ENCODE peak calls at places on chromosomes 3 and 15, in five cellular contexts. L is foreskin fibroblast, T is dorsolateral prefrontal cortex, C is B cell, Q is HepG2. R is an unnamed sample.

GRCh38 chr3:67083277-67083676 is 85.2 kb downstream of the KBTBD8 start:
- DNase-seq in L (peak), T (no peak), C (no peak), Q (no peak), R (peak)

GRCh38 chr3:139555249-139555648 is 15.7 kb upstream of the RBP1 start:
- DNase-seq in L (no peak), T (no peak), C (no peak), Q (no peak), R (no peak)

GRCh38 chr3:128170866-128171516 is 17.7 kb downstream of the EEFSEC start:
- DNase-seq in L (peak), T (peak), C (no peak), Q (peak), R (no peak)

GRCh38 chr3:125045965-125046364 is 9.8 kb downstream of the HEG1 start:
- DNase-seq in L (peak), T (no peak), C (no peak), Q (no peak), R (no peak)

GRCh38 chr15:94298359-94298758 is 67.0 kb downstream of the MCTP2 start:
- DNase-seq in L (no peak), T (no peak), C (no peak), Q (no peak), R (no peak)

GRCh38 chr3:31341130-31341529 is 191.6 kb upstream of the STT3B start:
- DNase-seq in L (no peak), T (no peak), C (no peak), Q (peak), R (no peak)

GRCh38 chr15:39918688-39919385 is 1.2 kb downstream of the GPR176 start:
- DNase-seq in L (peak), T (no peak), C (no peak), Q (no peak), R (no peak)

GRCh38 chr3:27633224-27633545 is 88.9 kb downstream of the EOMES start:
- DNase-seq in L (peak), T (no peak), C (peak), Q (peak), R (no peak)

GRCh38 chr15:67771201-67771600 is 54.1 kb upstream of the SKOR1 start:
- DNase-seq in L (no peak), T (no peak), C (no peak), Q (no peak), R (no peak)

GRCh38 chr15:42059661-42060476 is 34.5 kb downstream of the PLA2G4D start:
- DNase-seq in L (peak), T (no peak), C (peak), Q (peak), R (peak)

GRCh38 chr3:14402304-14402811 is at the start of gene SLC6A6:
- DNase-seq in L (peak), T (peak), C (peak), Q (peak), R (peak)

GRCh38 chr15:59191855-59192237 is 14.8 kb upstream of the LDHAL6B start:
- DNase-seq in L (peak), T (no peak), C (no peak), Q (no peak), R (no peak)

GRCh38 chr15:63939531-63940130 is 105.9 kb upstream of the HERC1 start:
- DNase-seq in L (peak), T (no peak), C (no peak), Q (peak), R (peak)

GRCh38 chr15:67836477-67836876 is 3.4 kb downstream of the RNU6-1 start:
- DNase-seq in L (no peak), T (no peak), C (peak), Q (no peak), R (peak)

GRCh38 chr3:118909751-118910150 is 124.9 kb downstream of the IGSF11 start:
- DNase-seq in L (no peak), T (no peak), C (no peak), Q (no peak), R (no peak)

GRCh38 chr15:36409819-36410218 is 169.6 kb upstream of the CDIN1 start:
- DNase-seq in L (no peak), T (no peak), C (no peak), Q (no peak), R (no peak)

GRCh38 chr15:68789041-68789920 is 31.4 kb downstream of the ANP32A start:
- DNase-seq in L (no peak), T (no peak), C (no peak), Q (no peak), R (no peak)

GRCh38 chr15:45027220-45027619 is 4.2 kb downstream of the SORD start:
- DNase-seq in L (no peak), T (no peak), C (no peak), Q (no peak), R (no peak)

GRCh38 chr3:196979545-196979944 is 10.9 kb upstream of the PIGZ start:
- DNase-seq in L (peak), T (no peak), C (no peak), Q (no peak), R (no peak)

GRCh38 chr3:10941972-10942371 is 50.6 kb upstream of the SLC6A1 start:
- DNase-seq in L (no peak), T (no peak), C (no peak), Q (no peak), R (peak)

GRCh38 chr15:69031013-69032001 is 16.8 kb downstream of the NOX5 start:
- DNase-seq in L (no peak), T (no peak), C (no peak), Q (no peak), R (peak)

GRCh38 chr3:50816896-50817295 is 142.2 kb downstream of the DOCK3 start:
- DNase-seq in L (no peak), T (no peak), C (no peak), Q (no peak), R (no peak)

GRCh38 chr3:118102737-118103136 is 931.9 kb downstream of the IGSF11 start:
- DNase-seq in L (no peak), T (no peak), C (no peak), Q (no peak), R (no peak)

GRCh38 chr15:91465696-91466095 is 365.6 kb downstream of the SV2B start:
- DNase-seq in L (no peak), T (no peak), C (no peak), Q (no peak), R (no peak)

GRCh38 chr3:32495609-32496008 is 7.0 kb downstream of the CMTM6 start:
- DNase-seq in L (no peak), T (no peak), C (no peak), Q (no peak), R (no peak)

DNA sequence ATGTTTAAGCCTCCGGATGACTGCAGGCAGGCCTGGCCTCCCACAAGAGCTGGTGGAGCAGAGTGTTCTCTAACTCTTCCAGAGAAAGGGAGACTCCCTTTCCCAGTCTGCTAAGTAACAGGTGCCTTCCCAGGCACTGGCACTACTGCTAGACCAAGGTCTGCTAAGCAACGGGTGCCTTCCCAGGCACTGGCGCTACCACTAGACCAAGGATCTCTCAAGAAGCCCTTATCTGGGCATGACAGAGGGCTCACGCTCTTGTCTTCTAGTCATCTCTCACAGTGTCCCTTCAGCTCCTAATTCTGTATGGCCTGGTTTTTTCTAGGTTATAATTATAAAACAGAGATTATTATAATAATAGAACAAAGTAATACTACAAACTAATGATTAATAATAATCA is 27.8 kb downstream of the MYL3 start:
- DNase-seq in L (no peak), T (no peak), C (no peak), Q (no peak), R (no peak)
- TF ChIP-seq CTCF in L (no peak), T (no peak), C (no peak), Q (no peak), R (no peak)

DNA sequence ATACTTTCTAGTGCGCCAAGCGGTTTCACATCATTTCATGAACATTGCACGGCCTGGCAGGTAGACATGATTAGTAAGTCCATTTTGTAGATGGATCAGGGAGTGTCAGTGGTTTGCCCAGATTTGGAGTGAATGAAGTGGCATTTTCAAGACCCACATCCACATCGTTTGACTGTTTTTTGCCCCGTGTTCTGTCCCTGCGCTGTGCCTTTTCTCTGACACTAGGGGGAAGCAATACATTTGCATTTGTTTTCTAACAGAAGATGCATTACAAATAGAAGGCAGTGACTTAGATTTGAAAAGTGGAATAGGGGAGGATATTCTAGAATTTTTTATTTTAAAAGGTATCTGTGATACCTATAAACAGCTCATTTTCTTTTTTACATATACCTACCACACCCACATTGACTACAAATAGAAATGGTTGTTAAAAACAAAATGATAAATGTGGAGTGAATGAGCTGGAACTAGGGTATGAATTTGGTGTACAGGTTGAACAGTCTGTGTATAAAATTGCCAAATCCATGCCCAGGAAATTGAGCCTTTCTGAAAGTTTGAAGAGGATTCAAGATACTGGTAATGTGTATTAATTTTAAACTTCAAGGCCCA is 98.0 kb downstream of the USP13 start:
- DNase-seq in L (peak), T (no peak), C (no peak), Q (peak), R (peak)
- TF ChIP-seq CTCF in L (peak), T (peak), C (no peak), Q (peak), R (no peak)

DNA sequence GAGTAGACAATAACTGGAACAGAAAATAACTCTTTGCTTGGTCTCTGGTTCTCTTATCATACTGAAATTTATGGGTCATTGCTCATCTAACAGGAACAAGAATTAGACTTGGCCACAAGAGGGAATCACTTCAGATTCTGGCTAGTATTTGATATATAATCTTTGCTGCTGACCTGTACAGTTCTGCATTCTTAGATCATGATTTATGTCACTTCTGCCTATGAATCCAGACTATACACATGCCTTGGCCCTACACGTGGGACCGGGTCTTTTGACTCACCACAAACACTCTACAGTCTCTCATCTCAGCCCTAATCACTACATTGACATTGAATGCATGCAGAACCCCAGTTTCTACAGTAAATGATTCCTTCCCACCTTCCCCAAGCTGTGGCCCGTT is 162.5 kb upstream of the SOX2 start:
- DNase-seq in L (no peak), T (no peak), C (no peak), Q (no peak), R (no peak)
- TF ChIP-seq CTCF in L (no peak), T (no peak), C (no peak), Q (no peak), R (no peak)

GRCh38 chr3:159732172-159733111 is 256.2 kb upstream of the IL12A start:
- DNase-seq in L (peak), T (no peak), C (no peak), Q (no peak), R (no peak)
- TF ChIP-seq CTCF in L (no peak), T (no peak), C (no peak), Q (no peak), R (no peak)